ENCODE peak calls at places on chromosomes 11 and 22, in seven cellular contexts. D is H1, S is SK-N-SH, M is K562, U is HCT116, H is HepG2, E is GM12878. X is an unnamed sample.

GRCh38 chr22:33788927-33789326 is 131.3 kb downstream of the LARGE1 start:
- DNase-seq in D (no peak), S (no peak), M (no peak), U (no peak), H (no peak), E (no peak), X (no peak)

GRCh38 chr11:88411265-88411664 is 73.7 kb upstream of the CTSC start:
- DNase-seq in D (no peak), S (no peak), M (no peak), U (no peak), H (no peak), E (no peak), X (no peak)

GRCh38 chr11:45900916-45901617 is 6.0 kb downstream of the FREY1 start:
- DNase-seq in D (no peak), S (peak; percentile 42), M (no peak), U (no peak), H (no peak), E (no peak), X (no peak)

GRCh38 chr22:29204617-29205183 is 996 bp upstream of the EMID1 start:
- DNase-seq in D (no peak), S (peak; percentile 31), M (no peak), U (no peak), H (no peak), E (no peak), X (no peak)

GRCh38 chr11:126834573-126834972 is 166.0 kb downstream of the KIRREL3 start:
- DNase-seq in D (no peak), S (no peak), M (no peak), U (no peak), H (no peak), E (no peak), X (no peak)

GRCh38 chr11:43130616-43131015 is 181.2 kb upstream of the API5 start:
- DNase-seq in D (no peak), S (peak; percentile 34), M (no peak), U (no peak), H (no peak), E (no peak), X (peak; percentile 60)

GRCh38 chr22:40533712-40534378 is 102.7 kb downstream of the MRTFA start:
- DNase-seq in D (no peak), S (no peak), M (peak; percentile 39), U (no peak), H (no peak), E (peak; percentile 74), X (peak; percentile 31)

GRCh38 chr22:29122041-29122440 is 49.2 kb downstream of the KREMEN1 start:
- DNase-seq in D (no peak), S (no peak), M (no peak), U (no peak), H (no peak), E (no peak), X (no peak)

GRCh38 chr11:125365196-125365931 is 130.7 kb downstream of the FEZ1 start:
- DNase-seq in D (no peak), S (no peak), M (no peak), U (no peak), H (no peak), E (no peak), X (no peak)

GRCh38 chr11:27153136-27153535 is 112.5 kb downstream of the BBOX1 start:
- DNase-seq in D (no peak), S (no peak), M (no peak), U (no peak), H (no peak), E (no peak), X (no peak)

GRCh38 chr11:32231909-32232493 is 141.1 kb downstream of the RCN1 start:
- DNase-seq in D (peak; percentile 58), S (peak; percentile 33), M (no peak), U (peak; percentile 36), H (peak; percentile 13), E (no peak), X (peak; percentile 31)

GRCh38 chr11:66345316-66345649 is 379 bp upstream of the BRMS1 start:
- DNase-seq in D (no peak), S (no peak), M (no peak), U (no peak), H (no peak), E (no peak), X (no peak)

GRCh38 chr22:38316340-38317236 is 645 bp downstream of the CSNK1E start:
- DNase-seq in D (peak; percentile 66), S (peak; percentile 79), M (peak; percentile 78), U (no peak), H (no peak), E (no peak), X (peak; percentile 55)

GRCh38 chr11:36487619-36488018 is 22.5 kb downstream of the TRAF6 start:
- DNase-seq in D (no peak), S (no peak), M (no peak), U (no peak), H (no peak), E (no peak), X (no peak)

GRCh38 chr11:393219-394033 is 583 bp upstream of the PKP3 start:
- DNase-seq in D (no peak), S (no peak), M (peak; percentile 87), U (peak; percentile 57), H (peak; percentile 54), E (no peak), X (peak; percentile 73)

GRCh38 chr22:42791721-42792452 is 65.2 kb downstream of the ARFGAP3 start:
- DNase-seq in D (no peak), S (no peak), M (no peak), U (no peak), H (no peak), E (no peak), X (no peak)

GRCh38 chr22:29225422-29226090 is 19.9 kb downstream of the EMID1 start:
- DNase-seq in D (no peak), S (peak; percentile 32), M (no peak), U (no peak), H (no peak), E (no peak), X (no peak)

GRCh38 chr11:131154329-131154728 is 216.1 kb upstream of the NTM start:
- DNase-seq in D (no peak), S (no peak), M (no peak), U (no peak), H (no peak), E (no peak), X (no peak)

GRCh38 chr11:102309621-102310541 is 7.4 kb upstream of the BIRC3 start:
- DNase-seq in D (peak; percentile 79), S (no peak), M (no peak), U (no peak), H (peak; percentile 18), E (no peak), X (no peak)

GRCh38 chr22:44080936-44081853 is 57.1 kb downstream of the PARVB start:
- DNase-seq in D (peak; percentile 87), S (peak; percentile 88), M (peak; percentile 66), U (peak; percentile 29), H (peak; percentile 39), E (no peak), X (peak; percentile 63)

GRCh38 chr11:102580185-102580951 is 44.8 kb downstream of the MMP20 start:
- DNase-seq in D (no peak), S (no peak), M (no peak), U (no peak), H (no peak), E (no peak), X (no peak)

GRCh38 chr22:37335819-37336199 is 53.5 kb downstream of the CYTH4 start:
- DNase-seq in D (no peak), S (no peak), M (no peak), U (no peak), H (no peak), E (no peak), X (no peak)

GRCh38 chr11:132999519-132999918 is 532.8 kb downstream of the OPCML start:
- DNase-seq in D (no peak), S (no peak), M (no peak), U (no peak), H (no peak), E (no peak), X (no peak)

GRCh38 chr11:1931326-1931725 is 11.8 kb downstream of the TNNT3 start:
- DNase-seq in D (no peak), S (peak; percentile 42), M (no peak), U (no peak), H (no peak), E (no peak), X (no peak)

GRCh38 chr11:8060801-8061554 is 20.0 kb upstream of the TUB start:
- DNase-seq in D (peak; percentile 36), S (no peak), M (no peak), U (no peak), H (no peak), E (no peak), X (no peak)

GRCh38 chr11:72586591-72587090 is 87.6 kb downstream of the PDE2A start:
- DNase-seq in D (no peak), S (no peak), M (peak; percentile 47), U (no peak), H (no peak), E (no peak), X (no peak)

GRCh38 chr11:72589802-72590761 is 84.1 kb downstream of the PDE2A start:
- DNase-seq in D (peak; percentile 88), S (peak; percentile 60), M (peak; percentile 77), U (no peak), H (peak; percentile 48), E (no peak), X (no peak)

GRCh38 chr11:72587696-72588095 is 86.5 kb downstream of the PDE2A start:
- DNase-seq in D (no peak), S (no peak), M (no peak), U (no peak), H (no peak), E (no peak), X (no peak)

GRCh38 chr11:72591023-72591422 is 83.2 kb downstream of the PDE2A start:
- DNase-seq in D (no peak), S (peak; percentile 55), M (no peak), U (no peak), H (no peak), E (no peak), X (no peak)

GRCh38 chr11:72588656-72589410 is 85.4 kb downstream of the PDE2A start:
- DNase-seq in D (no peak), S (no peak), M (no peak), U (no peak), H (no peak), E (no peak), X (no peak)
- TF ChIP-seq JUND in D (no peak), S (no peak), M (no peak), U (no peak), H (no peak), E (no peak), X (no peak)

DNA sequence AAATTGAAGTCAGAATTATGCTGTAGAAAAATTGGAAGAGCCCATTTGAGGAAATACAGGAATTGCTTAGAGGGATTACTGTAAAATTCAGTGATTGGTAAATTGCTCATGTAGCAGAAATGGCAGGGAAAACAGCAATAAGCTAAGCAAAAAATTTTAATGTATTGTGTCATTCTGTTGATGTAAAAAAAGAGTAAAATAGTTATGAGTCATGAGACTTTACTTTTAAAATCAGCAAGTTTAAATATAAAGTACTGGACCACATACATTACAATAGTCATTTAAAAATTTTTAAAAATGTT is 10.4 kb downstream of the PDHX start:
- DNase-seq in D (no peak), S (no peak), M (no peak), U (no peak), H (no peak), E (no peak), X (no peak)
- TF ChIP-seq JUND in D (no peak), S (peak; percentile 24), M (no peak), U (no peak), H (no peak), E (no peak), X (no peak)

GRCh38 chr11:47179655-47179991 is 2.9 kb upstream of the ARFGAP2 start:
- DNase-seq in D (peak; percentile 65), S (peak; percentile 81), M (peak; percentile 63), U (no peak), H (peak; percentile 52), E (peak; percentile 9), X (peak; percentile 78)
- TF ChIP-seq JUND in D (no peak), S (no peak), M (no peak), U (no peak), H (no peak), E (no peak), X (no peak)

GRCh38 chr11:107576497-107577086 is 11.1 kb upstream of the ALKBH8 start:
- DNase-seq in D (peak; percentile 72), S (peak; percentile 61), M (peak; percentile 33), U (no peak), H (peak; percentile 19), E (no peak), X (peak; percentile 38)
- TF ChIP-seq JUND in D (no peak), S (no peak), M (no peak), U (no peak), H (no peak), E (no peak), X (no peak)